ENCODE peak calls at places on chromosomes 3 and 15, in six cellular contexts. B, X, Q, Z, E and O are unnamed samples.

GRCh38 chr15:57205999-57206398 is 170.3 kb upstream of the CGNL1 start:
- DNase-seq in Z (no peak), B (no peak), Q (no peak), X (no peak), E (no peak), O (no peak)

GRCh38 chr3:171088984-171089754 is 62.6 kb upstream of the SLC2A2 start:
- DNase-seq in Z (no peak), E (no peak), X (no peak), Q (peak), B (peak), O (peak)

GRCh38 chr3:141360888-141361598 is 7.3 kb upstream of the ZBTB38 start:
- DNase-seq in Z (peak), B (peak), X (peak), Q (peak), E (peak), O (peak)

GRCh38 chr3:42042747-42043115 is 48.4 kb upstream of the TRAK1 start:
- DNase-seq in B (no peak), E (no peak), Z (no peak), X (no peak), Q (no peak), O (no peak)

GRCh38 chr3:12483364-12483763 is 916 bp upstream of the TSEN2 start:
- DNase-seq in Q (no peak), B (no peak), X (no peak), E (no peak), Z (peak), O (peak)

GRCh38 chr15:60469893-60470641 is 8.9 kb downstream of the ICE2 start:
- DNase-seq in X (no peak), Z (no peak), B (no peak), Q (no peak), E (no peak), O (peak)

GRCh38 chr15:99486371-99487336 is 79.1 kb upstream of the MEF2A start:
- DNase-seq in B (peak), Z (no peak), X (no peak), E (peak), Q (peak), O (peak)

GRCh38 chr15:78072080-78072892 is 5.2 kb downstream of the TBC1D2B start:
- DNase-seq in Q (no peak), Z (no peak), B (peak), X (no peak), E (no peak), O (no peak)

GRCh38 chr3:182969277-182969676 is 11.1 kb downstream of the DCUN1D1 start:
- DNase-seq in Q (no peak), B (no peak), Z (no peak), E (no peak), X (no peak), O (peak)

GRCh38 chr15:28888900-28889299 is 3.1 kb downstream of the APBA2 start:
- DNase-seq in X (no peak), B (no peak), Q (no peak), E (no peak), Z (no peak), O (no peak)

GRCh38 chr3:115989927-115990326 is 366.6 kb downstream of the GAP43 start:
- DNase-seq in Q (no peak), X (no peak), B (no peak), Z (no peak), E (no peak), O (no peak)

GRCh38 chr3:161851941-161852566 is 355.4 kb downstream of the OTOL1 start:
- DNase-seq in E (peak), B (peak), X (peak), Q (peak), Z (peak), O (peak)

GRCh38 chr15:85583404-85584390 is 203.3 kb downstream of the AKAP13 start:
- DNase-seq in Z (peak), B (no peak), X (no peak), E (no peak), Q (peak), O (peak)

GRCh38 chr3:195248281-195248680 is 22.7 kb downstream of the XXYLT1 start:
- DNase-seq in E (no peak), B (no peak), Z (no peak), Q (no peak), X (no peak), O (no peak)

DNA sequence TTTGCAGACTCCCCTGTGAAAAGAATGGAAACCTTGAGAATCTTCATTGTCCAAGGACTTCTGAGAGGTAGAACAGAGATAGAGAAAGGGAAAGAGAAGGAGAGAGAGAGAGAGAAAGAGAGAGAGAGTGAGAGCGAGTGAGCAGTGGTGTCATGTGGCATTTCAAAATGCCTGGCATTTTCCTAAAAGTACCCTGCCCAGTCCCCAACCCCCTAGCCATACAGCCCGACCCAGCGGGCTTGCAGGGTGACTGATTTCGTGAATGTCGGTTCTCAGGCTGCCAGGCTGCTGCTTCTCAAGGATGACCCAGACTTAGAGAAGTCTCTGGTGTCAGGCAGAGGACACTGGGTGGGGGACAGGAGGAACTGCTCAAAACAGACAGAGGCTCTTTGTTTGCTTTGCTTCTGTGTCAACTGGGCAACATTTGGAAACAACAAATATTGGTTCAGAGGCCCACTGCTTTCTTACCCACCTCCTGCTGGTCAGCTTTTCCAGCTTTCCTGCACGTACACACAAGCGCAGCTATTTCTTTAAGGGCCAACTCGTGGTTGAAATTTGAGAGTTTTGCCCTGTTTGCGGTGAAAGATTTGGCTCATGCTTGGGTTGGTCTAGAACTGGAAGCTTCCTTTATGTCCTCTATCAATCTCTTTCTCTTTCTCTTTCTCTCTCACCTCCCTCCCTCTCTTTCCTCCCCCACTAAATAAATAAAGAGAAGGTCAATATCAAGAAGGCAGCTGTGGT is 3.7 kb upstream of the TF start:
- DNase-seq in X (peak), Q (no peak), B (no peak), E (no peak), Z (no peak), O (peak)
- TF ChIP-seq EZH2phosphoT487 in X (no peak), Q (no peak), B (no peak), E (no peak), Z (no peak), O (no peak)

GRCh38 chr3:37571269-37571668 is 290.4 kb upstream of the CTDSPL start:
- DNase-seq in X (no peak), Q (no peak), E (no peak), Z (no peak), B (no peak), O (no peak)
- TF ChIP-seq CTCF in X (no peak), Q (no peak), E (no peak), Z (peak), B (no peak), O (no peak)

GRCh38 chr3:149150436-149150835 is 21.0 kb downstream of the HPS3 start:
- DNase-seq in Z (no peak), E (no peak), X (no peak), B (no peak), Q (no peak), O (no peak)

GRCh38 chr3:149151843-149152242 is 22.4 kb downstream of the HPS3 start:
- DNase-seq in X (peak), E (no peak), B (no peak), Z (no peak), Q (no peak), O (peak)

GRCh38 chr3:149152420-149152819 is 23.0 kb downstream of the HPS3 start:
- DNase-seq in B (no peak), Q (no peak), X (peak), Z (no peak), E (no peak), O (no peak)

GRCh38 chr3:149153402-149153801 is 24.0 kb downstream of the HPS3 start:
- DNase-seq in B (no peak), Q (no peak), X (peak), Z (no peak), E (no peak), O (no peak)
- TF ChIP-seq EZH2phosphoT487 in B (no peak), Q (no peak), X (no peak), Z (no peak), E (no peak), O (no peak)

DNA sequence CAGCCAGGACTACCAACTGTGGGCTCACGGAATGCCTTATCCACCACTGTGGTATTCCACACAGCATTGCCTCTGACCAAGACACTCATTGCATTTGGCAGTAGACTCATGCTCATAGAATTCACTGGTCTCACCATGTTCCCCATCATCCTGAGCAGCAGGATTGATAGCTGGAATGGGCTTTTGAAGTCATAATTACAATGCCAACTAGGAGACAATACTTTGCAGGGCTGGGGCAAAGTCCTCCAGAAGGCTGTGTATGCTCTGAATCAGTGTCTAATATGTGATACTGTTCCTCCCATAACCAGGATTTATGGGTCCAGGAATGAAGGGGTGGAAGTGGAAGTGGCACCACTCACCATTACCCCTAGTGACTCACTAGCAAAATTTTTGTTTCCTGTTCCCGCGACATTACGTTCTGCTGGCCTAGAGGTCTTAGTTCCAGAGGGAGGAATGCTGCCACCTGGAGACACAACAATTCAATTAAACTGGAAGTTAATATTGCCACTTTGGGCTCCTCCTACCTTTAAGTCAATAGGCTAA is 58.6 kb upstream of the CCDC80 start:
- DNase-seq in Z (no peak), E (peak), X (no peak), B (no peak), Q (no peak), O (peak)
- TF ChIP-seq CTCF in Z (no peak), E (peak), X (no peak), B (no peak), Q (no peak), O (peak)

GRCh38 chr3:56468184-56469106 is at the start of gene ERC2:
- DNase-seq in X (no peak), E (peak), B (peak), Z (no peak), Q (peak), O (peak)

GRCh38 chr3:56471771-56472170 is 3.5 kb upstream of the ERC2 start:
- DNase-seq in X (no peak), Z (no peak), B (no peak), E (no peak), Q (no peak), O (no peak)

GRCh38 chr3:56467108-56467507 is 1.2 kb downstream of the ERC2 start:
- DNase-seq in Q (peak), X (no peak), Z (no peak), E (peak), B (peak), O (peak)

GRCh38 chr3:56469141-56469540 is 874 bp upstream of the ERC2 start:
- DNase-seq in Z (no peak), E (no peak), Q (no peak), X (no peak), B (no peak), O (no peak)

GRCh38 chr3:56467801-56468183 is 475 bp downstream of the ERC2 start:
- DNase-seq in X (no peak), Z (no peak), Q (peak), E (peak), B (peak), O (no peak)
- TF ChIP-seq EZH2phosphoT487 in X (no peak), Z (no peak), Q (no peak), E (no peak), B (no peak), O (no peak)

DNA sequence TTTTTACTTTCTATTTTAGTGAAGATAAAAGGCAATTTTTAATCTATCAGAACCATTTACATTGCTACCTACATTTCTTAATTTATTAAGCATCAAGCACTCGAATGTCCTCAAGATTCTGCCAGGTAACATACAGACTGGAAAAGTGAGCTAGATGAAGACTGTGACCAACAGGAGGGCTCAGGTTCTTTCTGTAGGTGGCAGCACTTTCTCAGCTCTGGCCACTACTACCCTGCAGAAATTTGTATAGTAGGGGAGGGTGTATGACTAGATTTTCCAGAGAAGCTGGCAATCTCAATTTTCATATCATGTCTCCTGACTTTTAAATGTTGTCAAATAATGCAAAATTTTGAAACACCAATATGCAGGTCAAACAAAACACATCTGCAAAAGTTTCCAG is 165.0 kb upstream of the SUCLG2 start:
- DNase-seq in Q (peak), X (peak), Z (peak), B (peak), E (peak), O (peak)
- TF ChIP-seq CTCF in Q (peak), X (peak), Z (peak), B (peak), E (peak), O (peak)